ENCODE peak calls at places on chromosomes 6 and 20, in ten cellular contexts. S is cardiac muscle cell, A is fibroblast of mammary gland, K is WTC11, X is HCT116, Z is RWPE1, V is neural crest cell, Y is lung, U is AG10803, Q is prostate gland. T is an unnamed sample.
A peak's percentile ranks its signal among the peaks of the same experiment; 100 is the strongest.

GRCh38 chr6:79650943-79651342 is 19.8 kb downstream of the SH3BGRL2 start:
- DNase-seq in K (no peak), Y (no peak), A (no peak), V (no peak), Z (no peak), X (no peak), S (no peak), Q (no peak), U (no peak), T (no peak)

GRCh38 chr6:36309900-36310299 is 26.8 kb downstream of the BNIP5 start:
- DNase-seq in Q (no peak), K (no peak), U (no peak), Y (no peak), V (no peak), X (no peak), S (no peak), A (no peak), Z (no peak), T (no peak)

GRCh38 chr6:79040083-79040482 is 38.0 kb downstream of the PHIP start:
- DNase-seq in U (peak; percentile 3), Q (no peak), V (no peak), Y (no peak), A (peak; percentile 51), X (no peak), S (no peak), K (no peak), Z (no peak), T (no peak)

GRCh38 chr6:45502446-45502845 is 124.7 kb upstream of the SUPT3H start:
- DNase-seq in S (no peak), Z (no peak), A (no peak), U (no peak), K (no peak), X (no peak), Q (no peak), Y (no peak), V (no peak), T (no peak)

GRCh38 chr6:109321752-109322151 is 60.5 kb downstream of the CD164 start:
- DNase-seq in V (no peak), Z (no peak), Y (no peak), K (no peak), U (no peak), Q (no peak), A (no peak), S (no peak), X (no peak), T (no peak)

GRCh38 chr6:105981002-105981887 is 104.9 kb upstream of the PRDM1 start:
- DNase-seq in S (peak; percentile 29), Z (no peak), A (no peak), Q (no peak), K (peak; percentile 72), X (no peak), Y (no peak), U (no peak), V (no peak), T (no peak)

GRCh38 chr6:56875961-56876360 is 78.9 kb upstream of the BEND6 start:
- DNase-seq in U (no peak), A (peak; percentile 73), X (no peak), Z (no peak), Y (no peak), S (no peak), Q (no peak), V (no peak), K (no peak), T (no peak)

GRCh38 chr20:63116412-63117106 is 99.4 kb downstream of the YTHDF1 start:
- DNase-seq in X (no peak), S (peak; percentile 74), Z (peak; percentile 80), U (no peak), Q (no peak), A (no peak), V (peak; percentile 66), Y (no peak), K (peak; percentile 76), T (no peak)

GRCh38 chr20:654427-654770 is 1.4 kb upstream of the SRXN1 start:
- DNase-seq in V (no peak), A (no peak), S (no peak), Q (no peak), Z (no peak), K (no peak), Y (no peak), X (no peak), U (no peak), T (no peak)

GRCh38 chr6:146149770-146150169 is 120.9 kb downstream of the GRM1 start:
- DNase-seq in K (no peak), U (no peak), X (no peak), Q (no peak), V (no peak), Y (no peak), Z (peak; percentile 4), A (no peak), S (no peak), T (no peak)

DNA sequence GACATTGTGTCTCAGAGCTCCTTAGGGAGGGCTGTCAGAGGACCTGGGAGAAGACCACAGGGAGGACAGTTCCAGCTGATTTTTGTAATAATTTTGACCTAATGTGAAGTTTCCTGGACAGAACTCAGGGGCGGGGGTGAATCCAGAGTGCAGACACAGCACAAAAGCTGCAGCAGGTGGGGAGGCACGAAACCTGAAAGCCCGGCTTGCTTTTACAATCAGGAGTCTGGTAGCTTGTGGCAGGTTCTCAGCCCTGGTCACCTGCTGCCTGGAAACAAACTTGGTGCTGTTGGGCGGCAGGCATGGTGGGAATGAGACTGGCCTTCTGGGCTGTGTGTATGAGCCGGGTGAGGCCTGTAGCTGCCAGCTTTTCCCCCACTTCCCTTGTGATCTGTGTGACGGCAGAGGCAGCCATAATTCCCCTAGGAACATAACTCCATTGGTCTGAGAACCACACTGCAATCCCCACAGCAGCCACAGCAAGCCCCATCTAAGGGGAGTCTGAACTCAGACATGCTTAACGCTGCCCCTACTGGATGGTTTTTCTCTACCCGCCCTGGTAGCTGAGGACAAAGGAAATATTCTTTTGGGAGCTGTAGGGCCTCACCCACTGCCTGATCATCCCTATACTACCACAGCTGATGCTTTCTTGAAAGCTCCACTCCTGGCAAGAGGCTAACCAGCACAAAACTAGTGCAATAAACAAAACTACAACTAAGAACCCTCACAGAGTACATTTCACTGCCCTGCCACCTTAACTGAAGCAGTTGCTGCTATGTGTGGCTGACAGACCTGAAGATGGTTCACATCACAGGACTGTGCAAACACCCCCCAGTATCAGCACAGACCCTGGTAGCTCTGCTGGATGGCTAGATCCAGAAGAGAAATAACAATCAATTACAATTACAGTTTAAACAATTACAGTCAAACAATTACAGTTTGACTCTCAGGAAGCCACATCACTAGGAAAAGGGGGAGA is 1055.1 kb upstream of the GJE1 start:
- DNase-seq in Q (no peak), Z (peak; percentile 9), Y (no peak), V (peak; percentile 36), A (peak; percentile 26), U (no peak), K (peak; percentile 59), X (peak; percentile 65), S (peak; percentile 46), T (no peak)
- TF ChIP-seq CTCF in Q (no peak), Z (no peak), Y (no peak), V (peak; percentile 54), A (peak; percentile 26), U (no peak), K (peak; percentile 44), X (peak; percentile 55), S (peak; percentile 25), T (no peak)

GRCh38 chr6:912871-913663 is 220.1 kb upstream of the EXOC2 start:
- DNase-seq in U (peak; percentile 56), Z (peak; percentile 44), K (peak; percentile 70), V (no peak), S (peak; percentile 28), Y (no peak), X (peak; percentile 22), A (peak; percentile 29), Q (peak; percentile 56), T (no peak)
- TF ChIP-seq CTCF in U (peak; percentile 83), Z (peak; percentile 64), K (peak; percentile 28), V (peak; percentile 59), S (peak; percentile 22), Y (peak; percentile 6), X (peak; percentile 29), A (peak; percentile 38), Q (peak; percentile 58), T (no peak)

GRCh38 chr6:170524188-170524535 is 28.9 kb downstream of the PSMB1 start:
- DNase-seq in Y (no peak), A (no peak), V (no peak), S (no peak), Z (no peak), Q (no peak), X (no peak), K (no peak), U (no peak), T (no peak)

GRCh38 chr6:170525795-170526194 is 27.3 kb downstream of the PSMB1 start:
- DNase-seq in Q (no peak), K (no peak), S (no peak), Z (no peak), X (no peak), A (no peak), V (no peak), Y (no peak), U (no peak), T (no peak)

GRCh38 chr6:170516783-170517616 is 36.1 kb downstream of the PSMB1 start:
- DNase-seq in V (peak; percentile 37), U (peak; percentile 76), A (peak; percentile 79), X (peak; percentile 48), S (peak; percentile 82), Q (peak; percentile 34), Z (peak; percentile 26), K (peak; percentile 44), Y (peak; percentile 45), T (no peak)

GRCh38 chr6:170523256-170524187 is 29.6 kb downstream of the PSMB1 start:
- DNase-seq in V (no peak), Q (no peak), S (peak; percentile 61), Y (no peak), Z (no peak), X (no peak), U (no peak), A (no peak), K (no peak), T (no peak)

GRCh38 chr6:170522565-170523183 is 30.4 kb downstream of the PSMB1 start:
- DNase-seq in K (peak; percentile 62), U (no peak), V (no peak), S (peak; percentile 54), Y (no peak), A (peak; percentile 16), Q (no peak), Z (no peak), X (peak; percentile 12), T (no peak)
- TF ChIP-seq CTCF in K (no peak), U (peak; percentile 29), V (peak; percentile 46), S (peak; percentile 41), Y (no peak), A (peak; percentile 31), Q (no peak), Z (peak; percentile 15), X (peak; percentile 35), T (no peak)

DNA sequence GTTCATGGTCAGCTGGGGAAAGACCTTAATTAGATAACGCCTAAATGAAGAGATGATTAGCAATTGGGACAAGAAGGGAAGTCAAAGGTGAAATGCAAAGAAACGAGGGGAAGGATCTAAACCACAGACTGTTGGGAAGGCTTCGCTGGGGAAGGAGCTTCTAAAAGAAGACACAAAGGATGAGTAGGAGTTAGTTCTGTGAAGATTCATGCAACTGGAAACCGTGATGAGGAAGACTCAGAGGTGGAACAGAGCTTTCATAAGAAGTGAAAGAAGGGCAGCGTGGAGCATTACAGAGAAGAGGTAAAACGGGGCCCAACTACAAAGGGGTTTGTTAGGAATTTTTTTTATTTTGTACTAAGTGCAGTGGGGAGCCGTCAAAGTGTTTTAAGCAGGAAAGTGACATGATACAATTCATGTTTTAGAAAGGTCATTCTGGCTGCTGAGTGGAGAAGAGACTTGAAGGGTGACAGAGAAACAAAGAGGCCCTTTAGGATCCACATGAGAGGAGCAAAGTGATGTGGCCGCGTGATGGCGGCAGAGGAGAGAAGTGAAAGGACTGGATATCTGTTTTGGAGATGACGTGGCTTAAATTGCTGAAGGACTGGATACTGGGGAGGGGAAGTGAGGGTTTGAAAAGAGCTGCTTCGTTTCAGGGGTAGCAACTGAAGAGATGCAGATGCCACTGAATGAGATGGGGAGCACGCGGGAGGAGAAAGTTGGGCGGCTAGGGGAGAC is 33.6 kb downstream of the TTI1 start:
- DNase-seq in Z (no peak), V (no peak), K (no peak), S (no peak), Q (no peak), X (no peak), Y (no peak), A (no peak), U (no peak), T (no peak)
- TF ChIP-seq CTCF in Z (no peak), V (no peak), K (no peak), S (no peak), Q (no peak), X (no peak), Y (no peak), A (no peak), U (no peak), T (no peak)

T was measured in right atrium auricular region.